ENCODE peak calls at places on chromosomes 7 and 10, in six cellular contexts. F, Q, D, E, X and Z are unnamed samples.

GRCh38 chr10:21238717-21239116 is 286.8 kb downstream of the SKIDA1 start:
- DNase-seq in F (no peak), E (no peak), X (no peak), Q (no peak), D (no peak), Z (no peak)

GRCh38 chr10:5563991-5564536 is 39.3 kb downstream of the CALML3 start:
- DNase-seq in Q (peak), E (peak), D (no peak), F (peak), X (no peak), Z (no peak)

GRCh38 chr10:43201545-43202131 is 63.4 kb downstream of the CSGALNACT2 start:
- DNase-seq in F (peak), Q (peak), E (no peak), D (no peak), X (no peak), Z (peak)

GRCh38 chr7:147894271-147894670 is 696.3 kb upstream of the C7orf33 start:
- DNase-seq in E (no peak), X (no peak), D (no peak), F (no peak), Q (no peak), Z (no peak)

GRCh38 chr10:93991596-93992284 is 2.0 kb upstream of the PLCE1 start:
- DNase-seq in D (no peak), X (no peak), Q (no peak), F (no peak), E (peak), Z (peak)

GRCh38 chr7:151448261-151449252 is 8.6 kb upstream of the CRYGN start:
- DNase-seq in X (no peak), D (peak), F (peak), E (peak), Q (peak), Z (peak)

GRCh38 chr10:3780056-3780765 is 4.8 kb downstream of the KLF6 start:
- DNase-seq in Q (no peak), D (no peak), X (no peak), E (peak), F (peak), Z (no peak)

GRCh38 chr10:47044741-47045140 is 133.5 kb downstream of the PTPN20 start:
- DNase-seq in D (no peak), F (peak), Q (no peak), E (peak), X (no peak), Z (no peak)

GRCh38 chr10:88553116-88553752 is 29.9 kb downstream of the RNLS start:
- DNase-seq in E (peak), X (peak), F (no peak), D (peak), Q (peak), Z (no peak)

GRCh38 chr7:44561962-44562621 is 11.6 kb downstream of the DDX56 start:
- DNase-seq in F (peak), D (no peak), E (peak), X (no peak), Q (no peak), Z (no peak)

GRCh38 chr7:85529831-85530230 is 343.0 kb upstream of the SEMA3D start:
- DNase-seq in F (no peak), E (peak), Q (no peak), X (no peak), D (no peak), Z (no peak)

GRCh38 chr7:156434706-156435105 is 205.9 kb upstream of the RNF32 start:
- DNase-seq in Q (no peak), E (no peak), X (no peak), D (no peak), F (no peak), Z (no peak)

GRCh38 chr10:70376436-70377378 is 5.7 kb downstream of the LRRC20 start:
- DNase-seq in X (no peak), F (no peak), Q (no peak), E (peak), D (no peak), Z (no peak)

GRCh38 chr7:103735377-103735776 is 254.1 kb downstream of the RELN start:
- DNase-seq in Q (no peak), E (peak), D (no peak), X (no peak), F (no peak), Z (no peak)

GRCh38 chr10:93420091-93420490 is 62.0 kb downstream of the MYOF start:
- DNase-seq in F (no peak), D (no peak), Q (no peak), X (no peak), E (peak), Z (no peak)

GRCh38 chr10:64873088-64873487 is 1351.9 kb downstream of the REEP3 start:
- DNase-seq in F (no peak), E (no peak), D (no peak), X (no peak), Q (no peak), Z (no peak)

GRCh38 chr7:9507281-9507680 is 1073.9 kb downstream of the NXPH1 start:
- DNase-seq in Q (no peak), E (no peak), F (no peak), X (no peak), D (no peak), Z (no peak)

GRCh38 chr7:158054081-158054480 is 533.5 kb downstream of the PTPRN2 start:
- DNase-seq in Q (no peak), D (no peak), E (no peak), X (no peak), F (peak), Z (no peak)

GRCh38 chr10:42866115-42866995 is 83.8 kb downstream of the BMS1 start:
- DNase-seq in D (peak), F (peak), E (peak), Q (peak), X (peak), Z (peak)

GRCh38 chr10:79425074-79425532 is 20.3 kb downstream of the ZCCHC24 start:
- DNase-seq in Q (no peak), D (no peak), F (peak), X (no peak), E (no peak), Z (no peak)

GRCh38 chr7:98420966-98421612 is 20.2 kb upstream of the BAIAP2L1 start:
- DNase-seq in F (peak), E (peak), D (peak), Q (peak), X (peak), Z (peak)

GRCh38 chr7:148374698-148375259 is 215.8 kb upstream of the C7orf33 start:
- DNase-seq in E (no peak), D (no peak), F (no peak), Q (no peak), X (no peak), Z (no peak)

GRCh38 chr10:60943372-60944158 is 420 bp downstream of the RHOBTB1 start:
- DNase-seq in X (peak), Q (peak), D (no peak), E (peak), F (peak), Z (peak)

GRCh38 chr10:86900955-86901354 is 56.5 kb downstream of the MMRN2 start:
- DNase-seq in E (peak), F (no peak), Q (no peak), D (no peak), X (peak), Z (no peak)

GRCh38 chr7:156039971-156040677 is 227.9 kb upstream of the SHH start:
- DNase-seq in E (no peak), F (no peak), X (no peak), Q (no peak), D (no peak), Z (no peak)

GRCh38 chr7:137757146-137757925 is 89.4 kb downstream of the DGKI start:
- DNase-seq in Q (no peak), X (no peak), D (no peak), F (no peak), E (peak), Z (no peak)

GRCh38 chr7:35599642-35600041 is 95.3 kb downstream of the HERPUD2 start:
- DNase-seq in X (no peak), F (no peak), E (no peak), D (no peak), Q (no peak), Z (no peak)

GRCh38 chr10:68154211-68154497 is 44.9 kb downstream of the MYPN start:
- DNase-seq in F (peak), D (no peak), X (peak), E (peak), Q (no peak), Z (no peak)

GRCh38 chr7:94509264-94509878 is at the start of gene CASD1:
- DNase-seq in E (peak), D (peak), X (peak), F (no peak), Q (peak), Z (no peak)

GRCh38 chr7:101869026-101869900 is 51.8 kb downstream of the CUX1 start:
- DNase-seq in F (no peak), D (no peak), Q (no peak), E (no peak), X (no peak), Z (no peak)

GRCh38 chr10:103837370-103838094 is 17.8 kb downstream of the SH3PXD2A start:
- DNase-seq in X (no peak), E (no peak), D (no peak), Q (no peak), F (peak), Z (no peak)

GRCh38 chr10:115402690-115403089 is 309.5 kb downstream of the ATRNL1 start:
- DNase-seq in D (no peak), F (no peak), X (no peak), E (peak), Q (no peak), Z (no peak)